ENCODE peak calls at places on chromosomes 12 and 14, in eight cellular contexts. S is substantia nigra; K is A172; E is CD4-positive, alpha-beta T cell; I is SHP77; F is activated T-helper 1 cell treated with anti-CD3 and anti-CD28 coated beads, Interleukin-2, amount 50 U/mL, for 16 hours; C is cerebellar nuclear complex; L is GM06990. D is an unnamed sample.

GRCh38 chr14:76829650-76830421 is 3.6 kb downstream of the LRRC74A start:
- DNase-seq in C (no peak), I (no peak), S (peak), K (no peak), E (no peak), F (no peak), L (no peak), D (no peak)

GRCh38 chr12:7129647-7130536 is at the start of gene CLSTN3:
- DNase-seq in K (peak), F (peak), C (peak), L (peak), S (peak), I (peak), E (peak), D (peak)

GRCh38 chr12:76080729-76081415 is 3.6 kb downstream of the NAP1L1 start:
- DNase-seq in F (no peak), C (no peak), K (no peak), L (no peak), I (no peak), E (no peak), S (no peak), D (no peak)

GRCh38 chr14:84814391-84814790 is 715.6 kb upstream of the FLRT2 start:
- DNase-seq in C (no peak), F (no peak), E (no peak), L (no peak), I (no peak), S (no peak), K (no peak), D (no peak)

GRCh38 chr12:87667378-87667777 is 361.8 kb downstream of the C12orf50 start:
- DNase-seq in C (no peak), S (no peak), I (no peak), L (no peak), E (no peak), F (no peak), K (peak), D (no peak)

GRCh38 chr12:124637586-124637985 is 70.2 kb upstream of the NCOR2 start:
- DNase-seq in S (no peak), I (no peak), E (no peak), K (no peak), L (no peak), C (no peak), F (no peak), D (no peak)

GRCh38 chr12:54390176-54390667 is 5.7 kb upstream of the ZNF385A start:
- DNase-seq in I (no peak), L (no peak), K (no peak), C (no peak), E (no peak), F (no peak), S (no peak), D (no peak)

GRCh38 chr12:106139422-106140141 is 828 bp upstream of the NUAK1 start:
- DNase-seq in I (peak), S (peak), C (no peak), F (no peak), E (no peak), L (no peak), K (peak), D (no peak)

GRCh38 chr14:33569844-33570716 is 380.8 kb downstream of the EGLN3 start:
- DNase-seq in S (no peak), K (no peak), F (no peak), I (no peak), L (no peak), E (no peak), C (no peak), D (no peak)

D was measured in CD8-positive, alpha-beta memory T cell.